ENCODE peak calls at places on chromosomes 5 and 9, in six cellular contexts. D, J, E, W, P and K are unnamed samples.

GRCh38 chr5:178323541-178323865 is 90.9 kb upstream of the PHYKPL start:
- DNase-seq in D (peak; percentile 43), J (no peak), E (no peak), W (no peak), P (no peak), K (no peak)

GRCh38 chr5:96468956-96469355 is 35.9 kb upstream of the PCSK1 start:
- DNase-seq in D (no peak), J (no peak), E (no peak), W (no peak), P (no peak), K (no peak)

GRCh38 chr5:172530835-172531703 is 76.7 kb upstream of the SH3PXD2B start:
- DNase-seq in D (peak; percentile 34), J (no peak), E (peak; percentile 9), W (no peak), P (no peak), K (no peak)

GRCh38 chr9:79165006-79165405 is 406.8 kb upstream of the TLE4 start:
- DNase-seq in D (no peak), J (no peak), E (no peak), W (no peak), P (no peak), K (no peak)

GRCh38 chr9:10661376-10661775 is 48.6 kb upstream of the PTPRD start:
- DNase-seq in D (no peak), J (no peak), E (no peak), W (no peak), P (no peak), K (no peak)

GRCh38 chr9:113274474-113275146 is 762 bp downstream of the CDC26 start:
- DNase-seq in D (no peak), J (no peak), E (no peak), W (no peak), P (peak; percentile 38), K (no peak)

GRCh38 chr5:154446183-154447073 is 631 bp downstream of the SAP30L start:
- DNase-seq in D (peak; percentile 83), J (peak; percentile 54), E (peak; percentile 53), W (peak; percentile 49), P (no peak), K (no peak)

GRCh38 chr5:180395540-180396274 is 42.6 kb upstream of the GFPT2 start:
- DNase-seq in D (no peak), J (no peak), E (no peak), W (no peak), P (no peak), K (no peak)

GRCh38 chr5:80033513-80033912 is 1.6 kb upstream of the THBS4 start:
- DNase-seq in D (no peak), J (no peak), E (no peak), W (no peak), P (no peak), K (no peak)

GRCh38 chr9:70607926-70608325 is 193.5 kb upstream of the KLF9 start:
- DNase-seq in D (no peak), J (no peak), E (peak; percentile 52), W (peak; percentile 15), P (no peak), K (no peak)
- TF ChIP-seq POLR2AphosphoS5 in D (no peak), J (no peak), E (no peak), W (no peak), P (no peak), K (no peak)

GRCh38 chr9:116078640-116079039 is 75.0 kb upstream of the PAPPA start:
- DNase-seq in D (no peak), J (no peak), E (no peak), W (no peak), P (no peak), K (no peak)

GRCh38 chr9:116081437-116082110 is 72.0 kb upstream of the PAPPA start:
- DNase-seq in D (no peak), J (no peak), E (no peak), W (no peak), P (no peak), K (no peak)

GRCh38 chr9:116083837-116084236 is 69.8 kb upstream of the PAPPA start:
- DNase-seq in D (no peak), J (no peak), E (no peak), W (no peak), P (no peak), K (no peak)

GRCh38 chr9:116084497-116084896 is 69.1 kb upstream of the PAPPA start:
- DNase-seq in D (no peak), J (no peak), E (no peak), W (no peak), P (no peak), K (no peak)

GRCh38 chr9:116080561-116080960 is 73.0 kb upstream of the PAPPA start:
- DNase-seq in D (no peak), J (no peak), E (no peak), W (no peak), P (no peak), K (no peak)
- TF ChIP-seq CTCF in D (no peak), J (no peak), E (no peak), W (no peak), P (no peak), K (no peak)

DNA sequence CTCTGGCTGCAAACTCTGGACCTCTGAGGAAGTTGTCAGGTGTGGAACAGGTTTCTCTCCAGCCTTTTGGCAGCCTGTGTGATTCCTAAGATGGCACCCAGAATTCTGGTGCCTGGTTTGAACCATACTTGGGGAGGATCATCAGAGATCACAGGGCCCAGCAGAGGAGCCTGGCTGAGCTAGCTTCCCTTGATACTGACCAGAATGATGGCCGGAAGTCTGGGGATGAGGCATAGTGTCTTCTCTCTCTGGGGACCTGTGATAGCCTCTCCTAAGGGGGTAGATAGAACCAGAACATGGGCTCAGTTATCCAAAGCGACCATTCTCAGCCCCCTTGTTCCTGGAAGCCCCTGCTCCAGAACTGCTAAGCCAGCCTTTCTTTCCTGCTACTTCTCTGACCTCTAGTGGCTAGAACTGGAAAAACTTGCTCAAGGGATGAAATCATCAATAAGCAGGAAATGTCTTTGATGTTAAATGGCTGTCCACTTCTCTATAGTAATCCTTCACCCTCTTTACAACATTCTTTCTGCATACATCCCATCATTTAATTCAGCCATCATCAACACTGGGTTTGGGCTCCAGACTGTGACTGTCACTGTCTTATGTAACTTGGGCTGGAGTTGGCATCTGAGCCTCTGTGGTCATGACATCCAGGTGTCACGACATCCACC is 55.1 kb downstream of the C9orf152 start:
- DNase-seq in D (no peak), J (no peak), E (no peak), W (no peak), P (peak; percentile 22), K (no peak)
- H3K4me1 ChIP-seq in D (peaks cover 38% of the 10 kb centered on the region), J (peaks cover 12% of the 10 kb centered on the region), E (peaks cover 56% of the 10 kb centered on the region), W (peaks cover 17% of the 10 kb centered on the region), P (no peaks in the 10 kb centered on the region), K (peaks cover 30% of the 10 kb centered on the region)

GRCh38 chr5:6766558-6767191 is 53.4 kb downstream of the TENT4A start:
- DNase-seq in D (peak; percentile 87), J (peak; percentile 94), E (peak; percentile 95), W (peak; percentile 91), P (peak; percentile 68), K (no peak)
- TF ChIP-seq POLR2AphosphoS5 in D (no peak), J (peak; percentile 46), E (peak; percentile 52), W (peak; percentile 68), P (peak; percentile 91), K (peak; percentile 47)

GRCh38 chr9:8809747-8810146 is 1010.2 kb upstream of the DMAC1 start:
- DNase-seq in D (no peak), J (no peak), E (no peak), W (no peak), P (no peak), K (no peak)
- TF ChIP-seq CTCF in D (no peak), J (no peak), E (no peak), W (no peak), P (no peak), K (no peak)

GRCh38 chr5:151587796-151588606 is 3.1 kb downstream of the FAT2 start:
- DNase-seq in D (no peak), J (no peak), E (no peak), W (no peak), P (no peak), K (no peak)

GRCh38 chr5:151595411-151595826 is 4.3 kb upstream of the FAT2 start:
- DNase-seq in D (no peak), J (no peak), E (no peak), W (no peak), P (no peak), K (no peak)

GRCh38 chr5:151592855-151593408 is 1.8 kb upstream of the FAT2 start:
- DNase-seq in D (no peak), J (no peak), E (no peak), W (no peak), P (no peak), K (no peak)

GRCh38 chr5:151589878-151590570 is 1.1 kb downstream of the FAT2 start:
- DNase-seq in D (no peak), J (no peak), E (no peak), W (no peak), P (no peak), K (no peak)

GRCh38 chr5:151591144-151591819 is at the start of gene FAT2:
- DNase-seq in D (no peak), J (no peak), E (no peak), W (no peak), P (no peak), K (no peak)
- H3K4me1 ChIP-seq in D (peaks cover 51% of the 10 kb centered on the region), J (no peaks in the 10 kb centered on the region), E (no peaks in the 10 kb centered on the region), W (no peaks in the 10 kb centered on the region), P (no peaks in the 10 kb centered on the region), K (peaks cover 6% of the 10 kb centered on the region)

GRCh38 chr9:131467214-131467935 is 35.3 kb upstream of the POMT1 start:
- DNase-seq in D (peak; percentile 71), J (no peak), E (no peak), W (no peak), P (no peak), K (no peak)
- TF ChIP-seq POLR2AphosphoS5 in D (no peak), J (no peak), E (no peak), W (no peak), P (no peak), K (no peak)

DNA sequence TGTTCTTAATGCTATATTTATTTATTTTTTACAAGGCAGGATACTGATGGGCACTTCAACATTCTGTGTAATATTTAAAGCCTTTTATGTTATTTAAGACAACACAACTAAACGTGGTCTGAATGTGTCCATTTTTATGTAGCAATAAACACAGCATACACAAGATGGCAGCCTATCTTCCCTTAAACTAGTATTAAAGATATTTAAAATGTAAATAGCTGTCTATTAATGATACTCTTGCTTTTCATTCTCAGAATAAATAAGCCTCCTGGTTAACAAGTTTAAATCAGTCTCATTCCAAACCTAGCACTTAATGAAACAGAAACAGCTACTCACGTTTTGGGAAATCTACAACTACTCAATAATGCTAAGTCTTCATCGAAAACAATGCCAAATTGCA is 315.7 kb downstream of the MCTP1 start:
- DNase-seq in D (no peak), J (no peak), E (no peak), W (no peak), P (peak; percentile 12), K (no peak)
- TF ChIP-seq CTCF in D (no peak), J (no peak), E (no peak), W (no peak), P (peak; percentile 11), K (no peak)

GRCh38 chr9:75111019-75111622 is 22.8 kb downstream of the OSTF1 start:
- DNase-seq in D (no peak), J (peak; percentile 39), E (peak; percentile 53), W (peak; percentile 67), P (no peak), K (no peak)
- H3K4me1 ChIP-seq in D (peaks cover 33% of the 10 kb centered on the region), J (no peaks in the 10 kb centered on the region), E (peaks cover 56% of the 10 kb centered on the region), W (peaks cover 6% of the 10 kb centered on the region), P (no peaks in the 10 kb centered on the region), K (peaks cover 37% of the 10 kb centered on the region)